ENCODE peak calls at places on chromosomes 5 and 9, in four cellular contexts. One of them, this sample, is unnamed.

GRCh38 chr9:70534058-70534457 is 119.6 kb upstream of the KLF9 start:
- DNase-seq in tibial nerve: no peak
- DNase-seq in ovary: no peak
- DNase-seq in A549: no peak
- DNase-seq in this sample: no peak

GRCh38 chr9:132806306-132806705 is 71.8 kb downstream of the AK8 start:
- DNase-seq in ovary: no peak
- DNase-seq in tibial nerve: no peak
- DNase-seq in A549: no peak
- DNase-seq in this sample: no peak

GRCh38 chr9:18824095-18824666 is 208.8 kb downstream of the SAXO1 start:
- DNase-seq in tibial nerve: no peak
- DNase-seq in A549: no peak
- DNase-seq in ovary: no peak
- DNase-seq in this sample: no peak

GRCh38 chr9:127875306-127875966 is 2.0 kb downstream of the AK1 start:
- DNase-seq in ovary: peak; percentile 57
- DNase-seq in A549: no peak
- DNase-seq in tibial nerve: no peak
- DNase-seq in this sample: no peak

GRCh38 chr5:132493241-132493640 is 2.7 kb upstream of the IRF1 start:
- DNase-seq in A549: no peak
- DNase-seq in ovary: no peak
- DNase-seq in tibial nerve: peak; percentile 3
- DNase-seq in this sample: peak; percentile 45

GRCh38 chr5:35202319-35203111 is 27.8 kb downstream of the PRLR start:
- DNase-seq in ovary: no peak
- DNase-seq in A549: peak; percentile 42
- DNase-seq in tibial nerve: peak; percentile 70
- DNase-seq in this sample: no peak

GRCh38 chr9:91160599-91161464 is 200.9 kb downstream of the AUH start:
- DNase-seq in ovary: no peak
- DNase-seq in A549: no peak
- DNase-seq in tibial nerve: no peak
- DNase-seq in this sample: no peak

GRCh38 chr9:137506702-137507171 is 43.5 kb downstream of the PNPLA7 start:
- DNase-seq in A549: no peak
- DNase-seq in ovary: no peak
- DNase-seq in tibial nerve: no peak
- DNase-seq in this sample: no peak

GRCh38 chr5:74640450-74641013 is at the start of gene ENC1:
- DNase-seq in tibial nerve: peak; percentile 58
- DNase-seq in ovary: peak; percentile 73
- DNase-seq in A549: peak; percentile 48
- DNase-seq in this sample: peak; percentile 94

GRCh38 chr9:2159521-2160417 is 144.6 kb downstream of the SMARCA2 start:
- DNase-seq in A549: no peak
- DNase-seq in ovary: no peak
- DNase-seq in tibial nerve: no peak
- DNase-seq in this sample: no peak

GRCh38 chr9:123234853-123235252 is 33.5 kb downstream of the STRBP start:
- DNase-seq in tibial nerve: no peak
- DNase-seq in A549: no peak
- DNase-seq in ovary: no peak
- DNase-seq in this sample: no peak

GRCh38 chr5:179201986-179202385 is 141.8 kb downstream of the ZNF354C start:
- DNase-seq in tibial nerve: no peak
- DNase-seq in ovary: no peak
- DNase-seq in A549: no peak
- DNase-seq in this sample: no peak

GRCh38 chr5:154242442-154242841 is 51.9 kb downstream of the GALNT10 start:
- DNase-seq in tibial nerve: no peak
- DNase-seq in ovary: no peak
- DNase-seq in A549: no peak
- DNase-seq in this sample: peak; percentile 45

GRCh38 chr5:132658383-132659302 is 670 bp downstream of the IL13 start:
- DNase-seq in A549: no peak
- DNase-seq in tibial nerve: no peak
- DNase-seq in ovary: no peak
- DNase-seq in this sample: no peak

GRCh38 chr5:93582677-93583524 is at the start of gene NR2F1:
- DNase-seq in tibial nerve: peak; percentile 91
- DNase-seq in ovary: peak; percentile 93
- DNase-seq in A549: peak; percentile 48
- DNase-seq in this sample: peak; percentile 96

GRCh38 chr5:75002271-75002670 is 50.1 kb downstream of the GCNT4 start:
- DNase-seq in A549: no peak
- DNase-seq in tibial nerve: no peak
- DNase-seq in ovary: no peak
- DNase-seq in this sample: peak; percentile 17

GRCh38 chr9:136657975-136658848 is 4.5 kb upstream of the EGFL7 start:
- DNase-seq in tibial nerve: no peak
- DNase-seq in A549: no peak
- DNase-seq in ovary: no peak
- DNase-seq in this sample: no peak

GRCh38 chr9:28598396-28598795 is 1025.1 kb upstream of the C9orf72 start:
- DNase-seq in tibial nerve: no peak
- DNase-seq in A549: no peak
- DNase-seq in ovary: no peak
- DNase-seq in this sample: no peak

DNA sequence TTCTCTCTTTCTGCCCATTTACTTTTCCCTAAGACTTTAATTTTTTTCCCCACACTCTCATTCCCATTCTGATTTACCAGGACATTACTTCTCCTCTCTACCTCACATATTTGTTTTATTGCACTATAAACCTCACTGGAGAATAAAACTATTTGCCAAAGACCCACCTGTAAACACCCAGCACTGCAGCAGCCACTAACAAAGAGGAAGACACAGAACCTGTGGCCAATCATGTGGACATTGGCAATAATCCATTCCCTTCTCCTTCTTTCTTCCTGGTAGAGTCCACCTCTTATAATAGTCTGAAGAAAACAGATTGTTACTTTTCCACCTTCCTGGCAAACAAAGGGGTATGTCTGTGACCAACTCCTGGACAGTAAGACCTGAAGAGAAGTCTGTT is 8.3 kb upstream of the THBS4 start:
- DNase-seq in tibial nerve: no peak
- DNase-seq in ovary: no peak
- DNase-seq in A549: no peak
- DNase-seq in this sample: no peak
- TF ChIP-seq CTCF in tibial nerve: no peak
- TF ChIP-seq CTCF in ovary: no peak
- TF ChIP-seq CTCF in A549: no peak
- TF ChIP-seq CTCF in this sample: no peak

DNA sequence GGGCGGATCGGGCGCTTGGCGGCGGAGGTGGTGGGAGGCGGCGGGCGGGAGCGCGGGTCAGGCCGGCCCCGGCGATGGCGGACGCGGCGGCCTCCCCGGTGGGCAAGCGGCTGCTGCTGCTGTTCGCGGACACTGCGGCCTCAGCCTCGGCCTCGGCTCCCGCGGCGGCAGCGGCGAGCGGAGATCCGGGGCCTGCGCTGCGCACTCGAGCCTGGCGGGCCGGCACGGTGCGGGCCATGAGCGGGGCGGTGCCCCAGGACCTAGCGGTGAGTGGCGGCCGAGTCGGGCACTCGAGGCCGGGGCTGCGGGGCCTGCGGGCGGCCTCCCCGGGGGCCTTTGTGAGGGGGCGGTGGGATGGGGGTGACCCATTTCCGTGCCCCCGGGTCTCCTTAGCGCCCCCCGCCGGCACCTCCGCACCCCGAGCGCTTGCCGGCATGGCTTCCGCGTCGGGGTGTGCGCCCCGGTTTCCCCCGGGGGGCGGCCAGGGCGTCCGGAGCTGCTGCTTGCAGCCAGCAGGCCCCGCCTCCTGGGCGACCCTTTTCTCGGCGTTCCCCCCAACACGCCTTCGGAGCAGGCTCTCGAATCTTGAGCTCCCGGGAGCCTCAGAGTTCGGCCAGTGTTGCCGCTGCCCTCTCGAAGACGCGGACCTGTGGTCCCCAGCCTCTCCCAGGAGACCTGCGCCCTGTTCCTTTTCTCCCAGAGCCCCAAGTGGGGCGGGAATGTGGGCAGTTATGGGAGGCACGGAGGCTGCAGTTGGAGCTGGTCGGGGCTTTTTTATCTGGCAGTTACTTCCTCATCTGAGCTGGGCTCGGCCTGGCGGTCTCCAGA is 451 bp downstream of the KDM3B start:
- DNase-seq in ovary: peak; percentile 53
- DNase-seq in tibial nerve: peak; percentile 54
- DNase-seq in A549: peak; percentile 39
- DNase-seq in this sample: no peak
- TF ChIP-seq POLR2A in ovary: no peak
- TF ChIP-seq POLR2A in tibial nerve: no peak
- TF ChIP-seq POLR2A in A549: peak; percentile 34
- TF ChIP-seq POLR2A in this sample: no peak

DNA sequence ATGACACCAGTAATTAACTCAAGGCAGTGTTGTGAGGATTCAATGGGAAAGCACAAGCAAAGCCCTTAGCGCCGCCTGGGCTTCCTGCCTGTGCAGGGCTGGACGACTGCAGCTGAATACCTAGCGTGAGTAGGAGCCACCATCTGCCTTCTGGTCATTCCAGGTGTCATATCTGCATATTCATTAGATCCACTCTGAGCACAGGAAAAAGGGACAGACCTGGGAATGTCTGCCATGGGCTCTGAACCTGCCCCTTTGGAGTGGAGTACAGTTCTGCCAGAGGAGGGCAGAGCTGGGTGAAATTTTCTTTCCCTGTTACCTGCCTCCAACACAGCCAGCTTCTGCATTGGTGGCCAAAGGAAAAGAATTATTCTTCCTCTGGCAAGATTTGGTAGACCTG is 298.8 kb downstream of the NSG2 start:
- DNase-seq in A549: no peak
- DNase-seq in tibial nerve: no peak
- DNase-seq in ovary: no peak
- DNase-seq in this sample: no peak
- TF ChIP-seq CTCF in A549: no peak
- TF ChIP-seq CTCF in tibial nerve: no peak
- TF ChIP-seq CTCF in ovary: no peak
- TF ChIP-seq CTCF in this sample: no peak

DNA sequence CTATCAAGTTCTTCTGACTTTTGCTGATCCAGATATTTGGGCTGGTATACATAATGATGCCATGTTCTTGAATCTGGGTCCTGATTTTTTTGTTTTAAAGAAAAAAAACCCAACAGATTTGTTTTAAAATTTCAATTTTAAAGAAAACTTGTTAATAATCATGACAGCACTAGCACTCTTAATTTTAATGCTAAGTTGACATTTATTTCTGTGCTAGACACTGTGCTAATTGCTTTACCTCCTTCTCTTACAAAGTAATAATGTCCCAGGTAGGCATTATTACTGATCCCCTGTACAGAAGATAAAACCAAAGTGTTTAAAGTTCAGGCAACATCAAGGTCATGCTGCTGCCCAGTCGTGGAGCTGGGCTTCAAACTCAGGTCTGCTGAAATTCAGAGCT is 101.9 kb downstream of the ZNF608 start:
- DNase-seq in A549: no peak
- DNase-seq in ovary: no peak
- DNase-seq in tibial nerve: no peak
- DNase-seq in this sample: no peak
- TF ChIP-seq POLR2A in A549: no peak
- TF ChIP-seq POLR2A in ovary: no peak
- TF ChIP-seq POLR2A in tibial nerve: no peak
- TF ChIP-seq POLR2A in this sample: no peak

DNA sequence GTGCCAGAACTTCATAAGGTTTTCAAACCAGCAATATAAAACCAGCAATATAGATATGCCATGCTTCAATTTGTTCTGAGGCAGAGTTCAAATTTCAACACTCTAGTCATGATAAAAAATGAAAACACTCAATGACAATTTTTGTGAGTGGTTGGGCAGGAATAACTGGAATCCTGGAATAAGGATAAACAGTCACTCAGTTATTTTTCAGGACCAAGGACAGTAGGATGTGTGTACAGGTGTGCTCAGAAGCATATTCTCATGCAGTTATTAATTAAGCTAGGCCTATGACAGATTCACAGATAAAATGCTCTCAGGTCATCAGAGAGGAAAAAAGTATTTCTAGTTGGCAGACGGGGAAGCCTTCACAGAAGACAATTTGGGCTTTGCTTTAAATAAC is 117.3 kb upstream of the PPP2R2B start:
- DNase-seq in A549: no peak
- DNase-seq in tibial nerve: no peak
- DNase-seq in ovary: no peak
- DNase-seq in this sample: no peak
- TF ChIP-seq CTCF in A549: no peak
- TF ChIP-seq CTCF in tibial nerve: no peak
- TF ChIP-seq CTCF in ovary: no peak
- TF ChIP-seq CTCF in this sample: no peak

DNA sequence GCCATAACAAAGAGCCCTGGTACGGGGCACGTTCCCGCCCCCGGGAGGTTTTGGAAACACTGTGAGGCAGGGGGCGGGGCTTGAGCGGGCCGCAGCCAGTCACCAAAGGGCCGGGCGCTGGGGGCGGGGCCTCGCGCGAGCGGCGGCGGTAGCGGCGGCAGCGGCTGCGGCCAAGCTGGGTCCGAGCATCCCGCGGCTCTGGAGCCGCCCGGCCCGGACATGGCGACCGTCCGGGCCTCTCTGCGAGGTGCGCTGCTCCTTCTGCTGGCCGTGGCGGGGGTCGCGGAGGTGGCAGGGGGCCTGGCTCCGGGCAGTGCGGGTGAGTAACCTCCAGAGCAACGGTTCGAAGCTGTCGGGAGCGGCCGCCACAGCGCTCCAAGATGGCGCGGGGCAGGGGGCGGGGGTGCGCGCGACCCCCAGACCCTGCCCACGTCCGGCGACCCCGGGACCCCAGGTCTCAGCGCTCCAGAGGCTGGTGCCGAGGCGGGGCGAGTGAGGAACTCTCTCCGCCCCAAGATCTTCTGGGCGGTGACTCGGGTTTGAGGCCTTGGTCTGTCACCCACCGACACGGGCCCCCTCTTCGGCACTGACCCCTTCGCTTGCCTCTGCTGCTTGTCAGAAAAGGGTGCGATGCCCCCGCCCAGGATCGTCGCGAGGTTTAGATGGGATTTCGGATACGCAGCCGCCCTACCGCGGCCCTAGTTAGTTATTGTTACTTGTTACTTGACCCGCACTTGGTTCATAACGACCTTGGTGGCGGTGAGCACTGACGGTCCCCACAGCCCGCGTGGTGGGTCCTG is at the start of gene RECK:
- DNase-seq in A549: peak; percentile 85
- DNase-seq in tibial nerve: peak; percentile 85
- DNase-seq in ovary: peak; percentile 85
- DNase-seq in this sample: peak; percentile 96
- TF ChIP-seq POLR2A in A549: peak; percentile 62
- TF ChIP-seq POLR2A in tibial nerve: peak; percentile 88
- TF ChIP-seq POLR2A in ovary: peak; percentile 62
- TF ChIP-seq POLR2A in this sample: peak; percentile 63

This sample was measured in esophagus muscularis mucosa.